ENCODE peak calls at places on chromosomes 7 and 10, in four cellular contexts. One of them, this sample, is unnamed.

GRCh38 chr10:122054046-122055025 is 65.4 kb downstream of the TACC2 start:
- DNase-seq in GM12878: no peak
- DNase-seq in HepG2: peak; percentile 84
- DNase-seq in K562: peak; percentile 58
- DNase-seq in this sample: peak; percentile 69

GRCh38 chr7:157059534-157059933 is 49.1 kb upstream of the MNX1 start:
- DNase-seq in GM12878: no peak
- DNase-seq in HepG2: no peak
- DNase-seq in K562: no peak
- DNase-seq in this sample: no peak

GRCh38 chr7:103598326-103598905 is 152.4 kb upstream of the SLC26A5 start:
- DNase-seq in GM12878: no peak
- DNase-seq in HepG2: no peak
- DNase-seq in K562: no peak
- DNase-seq in this sample: no peak

GRCh38 chr10:6953131-6953834 is 373.2 kb upstream of the PRKCQ start:
- DNase-seq in GM12878: no peak
- DNase-seq in HepG2: no peak
- DNase-seq in K562: no peak
- DNase-seq in this sample: no peak

GRCh38 chr7:103628742-103629141 is 182.7 kb upstream of the SLC26A5 start:
- DNase-seq in GM12878: no peak
- DNase-seq in HepG2: no peak
- DNase-seq in K562: no peak
- DNase-seq in this sample: no peak

GRCh38 chr7:44980393-44981034 is 1.7 kb upstream of the MYO1G start:
- DNase-seq in GM12878: peak; percentile 97
- DNase-seq in HepG2: no peak
- DNase-seq in K562: no peak
- DNase-seq in this sample: no peak

GRCh38 chr7:42700376-42701327 is 211.2 kb downstream of the C7orf25 start:
- DNase-seq in GM12878: no peak
- DNase-seq in HepG2: no peak
- DNase-seq in K562: no peak
- DNase-seq in this sample: no peak

GRCh38 chr10:3852147-3852904 is 67.3 kb upstream of the KLF6 start:
- DNase-seq in GM12878: peak; percentile 88
- DNase-seq in HepG2: peak; percentile 98
- DNase-seq in K562: peak; percentile 85
- DNase-seq in this sample: peak; percentile 41

GRCh38 chr7:42237891-42238531 is 1.0 kb upstream of the GLI3 start:
- DNase-seq in GM12878: no peak
- DNase-seq in HepG2: no peak
- DNase-seq in K562: peak; percentile 18
- DNase-seq in this sample: peak; percentile 38

GRCh38 chr10:100743626-100744135 is 1.7 kb upstream of the PAX2 start:
- DNase-seq in GM12878: no peak
- DNase-seq in HepG2: peak; percentile 47
- DNase-seq in K562: peak; percentile 70
- DNase-seq in this sample: peak; percentile 84

GRCh38 chr10:133307776-133308430 is 769 bp downstream of the TUBGCP2 start:
- DNase-seq in GM12878: peak; percentile 51
- DNase-seq in HepG2: peak; percentile 83
- DNase-seq in K562: peak; percentile 91
- DNase-seq in this sample: peak; percentile 74

GRCh38 chr10:47123889-47124288 is 176.1 kb upstream of the GDF10 start:
- DNase-seq in GM12878: no peak
- DNase-seq in HepG2: no peak
- DNase-seq in K562: no peak
- DNase-seq in this sample: no peak

GRCh38 chr10:116241642-116242405 is 31.2 kb downstream of the GFRA1 start:
- DNase-seq in GM12878: no peak
- DNase-seq in HepG2: no peak
- DNase-seq in K562: no peak
- DNase-seq in this sample: no peak

GRCh38 chr10:38010150-38010903 is at the start of gene ZNF33A:
- DNase-seq in GM12878: peak; percentile 85
- DNase-seq in HepG2: peak; percentile 90
- DNase-seq in K562: peak; percentile 93
- DNase-seq in this sample: peak; percentile 70

GRCh38 chr10:61981460-61981859 is 80.0 kb downstream of the ARID5B start:
- DNase-seq in GM12878: no peak
- DNase-seq in HepG2: no peak
- DNase-seq in K562: peak; percentile 29
- DNase-seq in this sample: no peak

GRCh38 chr7:19294629-19295028 is 149.4 kb upstream of the FERD3L start:
- DNase-seq in GM12878: no peak
- DNase-seq in HepG2: no peak
- DNase-seq in K562: no peak
- DNase-seq in this sample: peak; percentile 14

GRCh38 chr10:86400705-86401587 is 34.4 kb upstream of the GRID1 start:
- DNase-seq in GM12878: no peak
- DNase-seq in HepG2: peak; percentile 27
- DNase-seq in K562: no peak
- DNase-seq in this sample: peak; percentile 31

GRCh38 chr10:10397906-10398305 is 619.8 kb upstream of the CELF2 start:
- DNase-seq in GM12878: no peak
- DNase-seq in HepG2: no peak
- DNase-seq in K562: no peak
- DNase-seq in this sample: no peak

GRCh38 chr7:48718731-48719387 is 205.5 kb upstream of the CDC14C start:
- DNase-seq in GM12878: no peak
- DNase-seq in HepG2: no peak
- DNase-seq in K562: no peak
- DNase-seq in this sample: no peak

GRCh38 chr10:32964261-32964660 is 6.2 kb upstream of the ITGB1 start:
- DNase-seq in GM12878: no peak
- DNase-seq in HepG2: no peak
- DNase-seq in K562: no peak
- DNase-seq in this sample: no peak

GRCh38 chr10:71772832-71773220 is 494 bp downstream of the VSIR start:
- DNase-seq in GM12878: no peak
- DNase-seq in HepG2: no peak
- DNase-seq in K562: no peak
- DNase-seq in this sample: no peak

GRCh38 chr10:101694674-101695403 is at the start of gene FBXW4:
- DNase-seq in GM12878: no peak
- DNase-seq in HepG2: peak; percentile 29
- DNase-seq in K562: peak; percentile 64
- DNase-seq in this sample: peak; percentile 65

GRCh38 chr7:44284216-44284615 is 41.2 kb downstream of the CAMK2B start:
- DNase-seq in GM12878: no peak
- DNase-seq in HepG2: no peak
- DNase-seq in K562: no peak
- DNase-seq in this sample: no peak

GRCh38 chr7:20417675-20418382 is 87.1 kb downstream of the ITGB8 start:
- DNase-seq in GM12878: no peak
- DNase-seq in HepG2: no peak
- DNase-seq in K562: no peak
- DNase-seq in this sample: no peak

GRCh38 chr10:43202224-43202656 is 64.0 kb downstream of the CSGALNACT2 start:
- DNase-seq in GM12878: no peak
- DNase-seq in HepG2: no peak
- DNase-seq in K562: peak; percentile 91
- DNase-seq in this sample: no peak

GRCh38 chr7:92763636-92764423 is 72.5 kb downstream of the CDK6 start:
- DNase-seq in GM12878: no peak
- DNase-seq in HepG2: peak; percentile 63
- DNase-seq in K562: peak; percentile 68
- DNase-seq in this sample: peak; percentile 43

GRCh38 chr10:14603539-14604102 is 171.1 kb downstream of the FAM107B start:
- DNase-seq in GM12878: no peak
- DNase-seq in HepG2: no peak
- DNase-seq in K562: no peak
- DNase-seq in this sample: peak; percentile 33

GRCh38 chr7:93147358-93147757 is 827 bp downstream of the SAMD9L start:
- DNase-seq in GM12878: peak; percentile 51
- DNase-seq in HepG2: no peak
- DNase-seq in K562: peak; percentile 26
- DNase-seq in this sample: no peak

GRCh38 chr10:117320050-117320665 is 55.1 kb downstream of the PDZD8 start:
- DNase-seq in GM12878: no peak
- DNase-seq in HepG2: peak; percentile 23
- DNase-seq in K562: peak; percentile 28
- DNase-seq in this sample: peak; percentile 39

GRCh38 chr10:70729763-70730357 is 55.3 kb downstream of the TBATA start:
- DNase-seq in GM12878: no peak
- DNase-seq in HepG2: no peak
- DNase-seq in K562: no peak
- DNase-seq in this sample: no peak

GRCh38 chr7:82562716-82563404 is 119.3 kb upstream of the CACNA2D1 start:
- DNase-seq in GM12878: no peak
- DNase-seq in HepG2: no peak
- DNase-seq in K562: no peak
- DNase-seq in this sample: no peak

GRCh38 chr7:24197852-24198251 is 86.1 kb upstream of the NPY start:
- DNase-seq in GM12878: no peak
- DNase-seq in HepG2: no peak
- DNase-seq in K562: no peak
- DNase-seq in this sample: no peak

GRCh38 chr10:132466520-132467463 is 69.8 kb downstream of the PWWP2B start:
- DNase-seq in GM12878: no peak
- DNase-seq in HepG2: no peak
- DNase-seq in K562: no peak
- DNase-seq in this sample: no peak

GRCh38 chr10:129866894-129867293 is 97.2 kb downstream of the EBF3 start:
- DNase-seq in GM12878: no peak
- DNase-seq in HepG2: no peak
- DNase-seq in K562: no peak
- DNase-seq in this sample: no peak

GRCh38 chr10:131266936-131267813 is 44.3 kb downstream of the TCERG1L start:
- DNase-seq in GM12878: no peak
- DNase-seq in HepG2: no peak
- DNase-seq in K562: no peak
- DNase-seq in this sample: no peak
- TF ChIP-seq TARDBP in GM12878: no peak
- TF ChIP-seq TARDBP in HepG2: no peak
- TF ChIP-seq TARDBP in K562: no peak
- TF ChIP-seq TARDBP in this sample: no peak

DNA sequence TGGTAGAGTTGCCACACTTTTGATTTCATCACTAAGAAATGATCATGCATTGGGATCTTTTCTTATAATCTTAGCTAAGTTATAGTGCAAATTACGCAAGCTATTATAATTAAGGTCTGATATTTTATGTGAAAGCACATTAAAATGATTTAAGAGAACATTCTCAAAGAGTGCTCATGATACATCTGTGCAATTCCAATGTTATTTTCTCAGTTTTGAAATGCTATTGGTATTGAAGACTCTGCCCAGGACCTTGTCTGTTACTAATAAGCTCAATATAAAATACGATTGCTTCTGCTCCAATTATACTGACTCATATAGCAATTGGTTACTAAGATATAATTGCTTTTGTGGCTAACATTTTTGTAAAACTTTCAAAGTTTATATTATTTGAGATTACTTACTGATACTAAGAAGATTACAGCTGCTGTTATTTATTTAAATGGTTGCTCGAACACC is 180.9 kb downstream of the ADAM12 start:
- DNase-seq in GM12878: no peak
- DNase-seq in HepG2: no peak
- DNase-seq in K562: no peak
- DNase-seq in this sample: no peak
- TF ChIP-seq SP1 in GM12878: no peak
- TF ChIP-seq SP1 in HepG2: no peak
- TF ChIP-seq SP1 in K562: no peak
- TF ChIP-seq SP1 in this sample: no peak

GRCh38 chr7:12570148-12570528 is 382 bp upstream of the SCIN start:
- DNase-seq in GM12878: no peak
- DNase-seq in HepG2: no peak
- DNase-seq in K562: no peak
- DNase-seq in this sample: no peak
- TF ChIP-seq TARDBP in GM12878: no peak
- TF ChIP-seq TARDBP in HepG2: no peak
- TF ChIP-seq TARDBP in K562: no peak
- TF ChIP-seq TARDBP in this sample: no peak

GRCh38 chr7:102291056-102291915 is 4.6 kb downstream of the SH2B2 start:
- DNase-seq in GM12878: peak; percentile 90
- DNase-seq in HepG2: no peak
- DNase-seq in K562: no peak
- DNase-seq in this sample: no peak
- TF ChIP-seq SP1 in GM12878: peak; percentile 56
- TF ChIP-seq SP1 in HepG2: no peak
- TF ChIP-seq SP1 in K562: no peak
- TF ChIP-seq SP1 in this sample: no peak

DNA sequence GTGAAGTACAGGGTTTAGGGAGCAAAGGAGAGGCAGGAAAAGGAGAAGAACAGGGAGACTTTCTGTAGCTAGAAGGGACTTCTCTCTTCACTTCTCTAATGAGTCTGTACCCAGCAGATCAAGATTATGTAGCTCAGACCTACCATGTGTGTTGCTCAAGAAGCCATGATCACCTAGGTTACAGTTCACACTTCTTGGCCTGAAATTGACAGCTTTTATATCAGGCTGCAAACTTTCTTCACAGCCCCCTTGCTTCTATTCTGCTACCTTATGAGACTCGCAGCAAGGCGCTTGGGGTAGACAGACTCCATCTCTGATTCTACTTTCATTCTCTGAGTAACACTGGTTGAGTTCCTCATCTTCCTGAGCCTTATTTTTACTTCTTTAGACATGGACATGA is 19.6 kb upstream of the GIMAP2 start:
- DNase-seq in GM12878: no peak
- DNase-seq in HepG2: no peak
- DNase-seq in K562: no peak
- DNase-seq in this sample: no peak
- TF ChIP-seq TARDBP in GM12878: no peak
- TF ChIP-seq TARDBP in HepG2: no peak
- TF ChIP-seq TARDBP in K562: no peak
- TF ChIP-seq TARDBP in this sample: no peak

This sample was measured in HEK293T.